ENCODE peak calls at places on chromosomes 12 and 14, in six cellular contexts. F is neuronal stem cell, T is HCT116, G is A549, S is neural progenitor cell, Z is OCI-LY7. W is an unnamed sample.

GRCh38 chr12:21558100-21558679 is 32.1 kb downstream of the SPX start:
- DNase-seq in F (no peak), T (no peak), G (no peak), S (no peak), Z (no peak), W (no peak)

GRCh38 chr12:68358532-68359485 is 26.6 kb upstream of the MDM1 start:
- DNase-seq in F (peak; percentile 64), T (peak; percentile 50), G (peak; percentile 52), S (peak; percentile 78), Z (peak; percentile 80), W (peak; percentile 79)

GRCh38 chr12:47942327-47943230 is 20.8 kb upstream of the TMEM106C start:
- DNase-seq in F (no peak), T (no peak), G (no peak), S (peak; percentile 49), Z (no peak), W (peak; percentile 54)

GRCh38 chr12:69022674-69023073 is 89.7 kb upstream of the CPM start:
- DNase-seq in F (no peak), T (no peak), G (no peak), S (no peak), Z (no peak), W (no peak)

GRCh38 chr12:27334052-27334720 is 1.6 kb downstream of the BMAL2 start:
- DNase-seq in F (no peak), T (no peak), G (no peak), S (no peak), Z (no peak), W (no peak)

GRCh38 chr12:116319316-116319715 is 41.8 kb upstream of the MED13L start:
- DNase-seq in F (no peak), T (no peak), G (no peak), S (no peak), Z (no peak), W (no peak)

GRCh38 chr14:23406244-23406643 is 1.8 kb downstream of the MYH6 start:
- DNase-seq in F (no peak), T (no peak), G (no peak), S (no peak), Z (peak; percentile 14), W (peak; percentile 87)

GRCh38 chr14:23861666-23862065 is 91.9 kb upstream of the DHRS4 start:
- DNase-seq in F (no peak), T (no peak), G (no peak), S (no peak), Z (no peak), W (peak; percentile 88)

GRCh38 chr12:110606253-110606611 is 7.7 kb upstream of the TCTN1 start:
- DNase-seq in F (no peak), T (no peak), G (no peak), S (no peak), Z (no peak), W (peak; percentile 40)

GRCh38 chr14:39488600-39488999 is 56.4 kb upstream of the FBXO33 start:
- DNase-seq in F (peak; percentile 75), T (no peak), G (no peak), S (peak; percentile 94), Z (no peak), W (no peak)

GRCh38 chr14:39492267-39492666 is 60.0 kb upstream of the FBXO33 start:
- DNase-seq in F (no peak), T (no peak), G (no peak), S (no peak), Z (no peak), W (no peak)

GRCh38 chr14:39491134-39491541 is 58.9 kb upstream of the FBXO33 start:
- DNase-seq in F (no peak), T (peak; percentile 22), G (peak; percentile 15), S (peak; percentile 67), Z (peak; percentile 51), W (peak; percentile 82)
- H3K4me3 ChIP-seq in F (no peak overlapping the region), T (no peak overlapping the region), G (no peak overlapping the region), S (no peak overlapping the region), Z (no peak overlapping the region), W (no peak overlapping the region)

GRCh38 chr14:84228702-84229101 is 1301.2 kb upstream of the FLRT2 start:
- DNase-seq in F (no peak), T (no peak), G (no peak), S (no peak), Z (no peak), W (no peak)
- H3K4me2 ChIP-seq in F (no peak overlapping the region), T (no peak overlapping the region), G (no peak overlapping the region), S (no peak overlapping the region), Z (no peak overlapping the region), W (no peak overlapping the region)

DNA sequence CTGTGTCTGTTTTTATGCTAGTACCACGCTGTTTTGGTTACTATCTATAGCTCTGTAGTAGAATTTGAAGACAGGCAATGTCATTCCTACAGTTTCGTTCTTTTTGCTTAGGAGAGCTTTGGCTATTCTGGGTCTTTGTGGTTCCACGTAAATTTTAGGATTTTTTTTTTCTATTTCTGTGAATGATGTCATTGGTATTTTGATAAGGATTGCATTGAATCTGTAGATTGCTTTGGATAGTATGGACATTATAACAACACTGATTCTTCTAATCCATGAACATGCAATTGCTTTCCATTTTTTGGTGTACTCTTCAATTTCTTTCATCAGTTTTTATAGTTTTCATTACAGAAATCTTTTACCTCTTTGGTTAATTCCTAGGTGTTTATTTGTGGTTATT is 345.2 kb downstream of the TMEM121 start:
- DNase-seq in F (no peak), T (no peak), G (no peak), S (no peak), Z (no peak), W (no peak)
- H3K4me3 ChIP-seq in F (no peak overlapping the region), T (no peak overlapping the region), G (no peak overlapping the region), S (no peak overlapping the region), Z (no peak overlapping the region), W (no peak overlapping the region)

GRCh38 chr12:120249875-120250795 is 15.4 kb downstream of the PXN start:
- DNase-seq in F (no peak), T (no peak), G (no peak), S (no peak), Z (no peak), W (peak; percentile 62)

GRCh38 chr12:120252071-120252906 is 13.2 kb downstream of the PXN start:
- DNase-seq in F (no peak), T (no peak), G (no peak), S (no peak), Z (no peak), W (peak; percentile 41)

GRCh38 chr12:120247621-120248030 is 17.9 kb downstream of the PXN start:
- DNase-seq in F (no peak), T (no peak), G (no peak), S (no peak), Z (no peak), W (no peak)

GRCh38 chr12:120247183-120247582 is 18.3 kb downstream of the PXN start:
- DNase-seq in F (no peak), T (no peak), G (no peak), S (no peak), Z (no peak), W (no peak)

GRCh38 chr12:120249266-120249874 is 16.2 kb downstream of the PXN start:
- DNase-seq in F (no peak), T (no peak), G (no peak), S (no peak), Z (no peak), W (peak; percentile 31)
- H3K4me2 ChIP-seq in F (no peak overlapping the region), T (peak overlapping the region; percentile 48), G (peak overlapping the region; percentile 21), S (no peak overlapping the region), Z (no peak overlapping the region), W (no peak overlapping the region)

W was measured in Karpas-422.